ENCODE peak calls at places on chromosome 19, in nine cellular contexts. N is CD8-positive, alpha-beta T cell; O is tibial nerve; P is CD8-positive, alpha-beta memory T cell; R is heart right ventricle; F is IMR-90; L is aorta; K is thoracic aorta; Z is endodermal cell. W is an unnamed sample.

GRCh38 chr19:12400618-12401502 is at the start of gene ZNF799:
- DNase-seq in N (peak; percentile 68), O (peak; percentile 97), P (peak; percentile 77), R (peak; percentile 97), F (peak; percentile 95), L (peak; percentile 98), K (peak; percentile 97), Z (peak; percentile 98), W (peak; percentile 98)

GRCh38 chr19:3844596-3844995 is 24.2 kb downstream of the ZFR2 start:
- DNase-seq in N (no peak), O (no peak), P (no peak), R (no peak), F (peak; percentile 8), L (no peak), K (no peak), Z (no peak), W (no peak)

GRCh38 chr19:48351341-48351752 is 12.4 kb downstream of the TMEM143 start:
- DNase-seq in N (peak; percentile 75), O (peak; percentile 44), P (peak; percentile 65), R (peak; percentile 78), F (peak; percentile 26), L (peak; percentile 76), K (no peak), Z (peak; percentile 96), W (peak; percentile 47)

GRCh38 chr19:10764340-10764894 is 46.5 kb downstream of the DNM2 start:
- DNase-seq in N (no peak), O (no peak), P (no peak), R (no peak), F (no peak), L (no peak), K (no peak), Z (no peak), W (no peak)

GRCh38 chr19:14432817-14433453 is at the start of gene PKN1:
- DNase-seq in N (peak; percentile 39), O (no peak), P (peak; percentile 53), R (peak; percentile 80), F (no peak), L (no peak), K (no peak), Z (peak; percentile 84), W (peak; percentile 80)

GRCh38 chr19:51422053-51422448 is 4.6 kb upstream of the SIGLEC10 start:
- DNase-seq in N (peak; percentile 81), O (peak; percentile 56), P (peak; percentile 71), R (peak; percentile 86), F (peak; percentile 59), L (peak; percentile 88), K (no peak), Z (peak; percentile 99), W (peak; percentile 55)

GRCh38 chr19:45985321-45985720 is 9.9 kb upstream of the CCDC61 start:
- DNase-seq in N (no peak), O (no peak), P (no peak), R (no peak), F (no peak), L (no peak), K (no peak), Z (no peak), W (no peak)

GRCh38 chr19:14347999-14348889 is 33.0 kb upstream of the ADGRE5 start:
- DNase-seq in N (peak; percentile 56), O (no peak), P (peak; percentile 63), R (peak; percentile 75), F (no peak), L (peak; percentile 79), K (no peak), Z (peak; percentile 90), W (peak; percentile 84)

GRCh38 chr19:2661615-2662014 is 40.9 kb downstream of the GNG7 start:
- DNase-seq in N (no peak), O (no peak), P (no peak), R (no peak), F (no peak), L (no peak), K (no peak), Z (peak; percentile 71), W (peak; percentile 34)

GRCh38 chr19:49182848-49183375 is 25.3 kb downstream of the TRPM4 start:
- DNase-seq in N (no peak), O (no peak), P (no peak), R (no peak), F (no peak), L (no peak), K (no peak), Z (peak; percentile 45), W (no peak)

GRCh38 chr19:32357720-32358119 is 12.3 kb downstream of the ZNF507 start:
- DNase-seq in N (no peak), O (no peak), P (no peak), R (no peak), F (no peak), L (no peak), K (no peak), Z (no peak), W (no peak)

GRCh38 chr19:3766520-3766919 is 4.0 kb downstream of the MRPL54 start:
- DNase-seq in N (no peak), O (no peak), P (no peak), R (no peak), F (no peak), L (no peak), K (no peak), Z (peak; percentile 32), W (no peak)

GRCh38 chr19:4246767-4247593 is at the start of gene YJU2:
- DNase-seq in N (peak; percentile 97), O (peak; percentile 99), P (peak; percentile 98), R (peak; percentile 98), F (peak; percentile 99), L (peak; percentile 100), K (peak; percentile 99), Z (peak; percentile 99), W (peak; percentile 100)

GRCh38 chr19:29583196-29584006 is 22.7 kb upstream of the POP4 start:
- DNase-seq in N (no peak), O (no peak), P (no peak), R (no peak), F (peak; percentile 48), L (no peak), K (no peak), Z (no peak), W (no peak)

GRCh38 chr19:3478409-3479176 is 1.7 kb downstream of the SMIM24 start:
- DNase-seq in N (peak; percentile 8), O (no peak), P (peak; percentile 20), R (no peak), F (no peak), L (no peak), K (no peak), Z (peak; percentile 56), W (no peak)

GRCh38 chr19:3565177-3565576 is 7.6 kb upstream of the HMG20B start:
- DNase-seq in N (no peak), O (no peak), P (no peak), R (no peak), F (peak; percentile 28), L (no peak), K (no peak), Z (no peak), W (no peak)

GRCh38 chr19:16342002-16342715 is 17.5 kb downstream of the KLF2 start:
- DNase-seq in N (no peak), O (no peak), P (peak; percentile 62), R (no peak), F (no peak), L (peak; percentile 70), K (no peak), Z (no peak), W (no peak)

GRCh38 chr19:4278460-4278901 is 585 bp upstream of the SHD start:
- DNase-seq in N (no peak), O (no peak), P (no peak), R (no peak), F (no peak), L (no peak), K (no peak), Z (no peak), W (no peak)

GRCh38 chr19:10568444-10568825 is 344 bp downstream of the CDKN2D start:
- DNase-seq in N (no peak), O (no peak), P (no peak), R (no peak), F (no peak), L (no peak), K (no peak), Z (peak; percentile 90), W (no peak)

GRCh38 chr19:5563008-5563431 is 4.7 kb downstream of the TINCR start:
- DNase-seq in N (no peak), O (no peak), P (no peak), R (no peak), F (no peak), L (no peak), K (no peak), Z (peak; percentile 78), W (no peak)
- H3K27me3 ChIP-seq in N (peaks cover 6% of the 10 kb centered on the region), O (no peaks in the 10 kb centered on the region), P (peaks cover 13% of the 10 kb centered on the region), R (peaks cover 30% of the 10 kb centered on the region), F (peaks cover 58% of the 10 kb centered on the region), L (no peaks in the 10 kb centered on the region), K (peaks cover 6% of the 10 kb centered on the region), Z (peaks cover 18% of the 10 kb centered on the region), W (no peaks in the 10 kb centered on the region)

DNA sequence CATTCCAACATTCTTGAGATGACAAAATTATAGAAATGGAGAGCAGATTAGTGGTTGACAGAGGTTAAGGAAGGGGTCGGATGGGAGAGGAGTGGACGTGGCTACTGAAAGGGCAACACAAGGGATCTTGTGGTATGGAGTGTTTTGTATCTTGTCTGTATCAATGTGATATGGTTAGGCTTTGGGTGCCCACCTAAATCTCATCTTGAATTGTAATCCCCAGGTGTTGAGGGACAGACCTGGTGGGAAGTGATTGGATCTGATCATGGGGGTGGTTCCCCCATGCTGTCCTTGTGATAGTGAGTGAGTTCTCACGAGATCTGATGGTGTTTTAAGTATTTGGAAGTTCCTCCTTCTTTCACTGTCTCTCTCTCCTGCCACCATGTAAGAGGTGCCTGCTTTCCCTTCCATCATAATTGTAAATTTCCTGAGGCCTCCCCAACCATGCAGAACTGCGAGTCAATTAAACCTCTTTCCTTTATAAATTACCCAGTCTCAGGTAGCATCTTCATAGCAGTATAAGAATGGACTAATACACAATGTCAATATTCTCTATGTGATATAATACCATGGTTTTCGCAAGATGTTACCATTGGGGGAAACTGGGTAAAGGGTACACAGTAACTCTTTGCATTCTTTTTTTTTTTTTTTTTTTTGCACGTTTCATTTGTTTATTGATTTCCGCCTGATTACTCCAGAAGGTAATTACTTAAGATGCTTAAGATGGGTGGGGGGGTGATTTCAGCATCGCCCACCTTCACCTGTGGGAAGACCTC is 4.9 kb upstream of the IFNL4 start:
- DNase-seq in N (no peak), O (no peak), P (no peak), R (no peak), F (no peak), L (no peak), K (no peak), Z (no peak), W (no peak)
- H3K4me1 ChIP-seq in N (no peaks in the 10 kb centered on the region), O (no peaks in the 10 kb centered on the region), P (no peaks in the 10 kb centered on the region), R (no peaks in the 10 kb centered on the region), F (no peaks in the 10 kb centered on the region), L (no peaks in the 10 kb centered on the region), K (no peaks in the 10 kb centered on the region), Z (no peaks in the 10 kb centered on the region), W (no peaks in the 10 kb centered on the region)

GRCh38 chr19:56683119-56683518 is 11.6 kb upstream of the ZNF835 start:
- DNase-seq in N (no peak), O (no peak), P (no peak), R (no peak), F (no peak), L (no peak), K (no peak), Z (no peak), W (no peak)
- H3K9me3 ChIP-seq in N (no peaks in the 10 kb centered on the region), O (peaks cover 5% of the 10 kb centered on the region), P (no peaks in the 10 kb centered on the region), R (no peaks in the 10 kb centered on the region), F (peaks cover 36% of the 10 kb centered on the region), L (no peaks in the 10 kb centered on the region), K (no peaks in the 10 kb centered on the region), Z (peaks cover 45% of the 10 kb centered on the region), W (no peaks in the 10 kb centered on the region)

DNA sequence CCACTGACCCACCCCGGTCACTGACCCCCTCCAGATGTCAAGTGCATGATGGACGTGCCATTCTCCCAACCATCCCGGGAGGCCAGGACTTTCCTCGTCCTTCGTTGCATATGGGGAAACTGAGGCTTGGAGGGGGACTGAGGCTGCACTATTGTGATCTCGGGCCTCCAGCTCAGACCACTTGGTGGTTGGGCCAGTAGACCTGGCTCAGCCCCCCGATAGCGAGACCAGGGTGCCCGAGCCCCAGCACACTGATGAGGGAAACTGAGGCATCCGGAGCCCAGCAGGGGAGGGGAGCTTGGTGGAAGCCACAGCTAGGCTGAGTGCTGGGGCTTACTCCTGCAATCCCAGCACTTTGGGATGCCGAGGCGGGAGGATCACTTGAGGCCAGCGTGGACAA is 10.4 kb downstream of the EFNA2 start:
- DNase-seq in N (no peak), O (no peak), P (no peak), R (no peak), F (no peak), L (no peak), K (no peak), Z (no peak), W (no peak)
- H3K27me3 ChIP-seq in N (peaks cover 13% of the 10 kb centered on the region), O (no peaks in the 10 kb centered on the region), P (peaks cover 14% of the 10 kb centered on the region), R (peaks cover 47% of the 10 kb centered on the region), F (peaks cover 17% of the 10 kb centered on the region), L (no peaks in the 10 kb centered on the region), K (peaks cover 17% of the 10 kb centered on the region), Z (no peaks in the 10 kb centered on the region), W (no peaks in the 10 kb centered on the region)